ENCODE peak calls at places on chromosomes 11 and 22, in eight cellular contexts. I is GM12878, F is sigmoid colon, U is stomach, B is esophagus squamous epithelium, W is A549, P is IMR-90, R is prostate gland. V is an unnamed sample. For H3K4me1, the result is how much of the 10 kb centered on the place peaks cover.

GRCh38 chr22:17569971-17570511 is 6.7 kb downstream of the SLC25A18 start:
- DNase-seq in I (no peak), F (peak), U (no peak), B (no peak), W (no peak), P (peak), R (no peak), V (no peak)

GRCh38 chr11:836274-836673 is 3.5 kb downstream of the CD151 start:
- DNase-seq in I (no peak), F (no peak), U (no peak), B (no peak), W (no peak), P (no peak), R (no peak), V (no peak)

GRCh38 chr11:117823294-117823940 is 1.1 kb downstream of the FXYD2 start:
- DNase-seq in I (no peak), F (peak), U (no peak), B (no peak), W (peak), P (no peak), R (no peak), V (no peak)

GRCh38 chr11:119618208-119618909 is 110.6 kb downstream of the NECTIN1 start:
- DNase-seq in I (no peak), F (no peak), U (no peak), B (no peak), W (no peak), P (no peak), R (no peak), V (no peak)

GRCh38 chr11:35088676-35089075 is 50.3 kb upstream of the CD44 start:
- DNase-seq in I (no peak), F (no peak), U (no peak), B (no peak), W (no peak), P (peak), R (peak), V (no peak)

GRCh38 chr11:60925685-60926267 is 1.5 kb downstream of the TMEM132A start:
- DNase-seq in I (no peak), F (no peak), U (no peak), B (no peak), W (peak), P (peak), R (no peak), V (no peak)

GRCh38 chr22:29718949-29719893 is 582 bp upstream of the CABP7 start:
- DNase-seq in I (no peak), F (no peak), U (no peak), B (no peak), W (no peak), P (no peak), R (no peak), V (no peak)

GRCh38 chr11:64132388-64132771 is 33.5 kb downstream of the MACROD1 start:
- DNase-seq in I (no peak), F (no peak), U (no peak), B (no peak), W (no peak), P (no peak), R (no peak), V (peak)

GRCh38 chr11:19453893-19454292 is 213.1 kb upstream of the E2F8 start:
- DNase-seq in I (no peak), F (no peak), U (no peak), B (no peak), W (peak), P (peak), R (no peak), V (no peak)

GRCh38 chr11:78576549-78577097 is 2.0 kb upstream of the NARS2 start:
- DNase-seq in I (no peak), F (no peak), U (no peak), B (no peak), W (no peak), P (no peak), R (no peak), V (no peak)

GRCh38 chr11:121435132-121435531 is 17.0 kb upstream of the SORL1 start:
- DNase-seq in I (no peak), F (no peak), U (no peak), B (no peak), W (no peak), P (no peak), R (no peak), V (no peak)

GRCh38 chr11:72038491-72038890 is 39.8 kb downstream of the IL18BP start:
- DNase-seq in I (no peak), F (peak), U (peak), B (no peak), W (no peak), P (peak), R (peak), V (peak)

GRCh38 chr11:16395601-16396000 is 39.3 kb upstream of the SOX6 start:
- DNase-seq in I (no peak), F (no peak), U (no peak), B (no peak), W (no peak), P (peak), R (no peak), V (no peak)

GRCh38 chr11:112167145-112167544 is at the start of gene TEX12:
- DNase-seq in I (no peak), F (no peak), U (no peak), B (no peak), W (no peak), P (no peak), R (no peak), V (no peak)

GRCh38 chr11:68358416-68358815 is 46.0 kb downstream of the LRP5 start:
- DNase-seq in I (no peak), F (no peak), U (no peak), B (no peak), W (no peak), P (no peak), R (no peak), V (no peak)

GRCh38 chr22:50697667-50698506 is 25.3 kb downstream of the SHANK3 start:
- DNase-seq in I (no peak), F (peak), U (no peak), B (no peak), W (no peak), P (no peak), R (no peak), V (no peak)

GRCh38 chr11:125397421-125397820 is 98.6 kb downstream of the FEZ1 start:
- DNase-seq in I (no peak), F (no peak), U (no peak), B (no peak), W (no peak), P (no peak), R (no peak), V (no peak)

GRCh38 chr22:27252282-27253049 is 549.1 kb downstream of the MN1 start:
- DNase-seq in I (no peak), F (peak), U (no peak), B (no peak), W (peak), P (peak), R (no peak), V (peak)

GRCh38 chr11:11895672-11896071 is 53.9 kb downstream of the USP47 start:
- DNase-seq in I (no peak), F (no peak), U (no peak), B (no peak), W (peak), P (peak), R (no peak), V (no peak)

GRCh38 chr11:79054636-79055035 is 386.2 kb downstream of the TENM4 start:
- DNase-seq in I (no peak), F (no peak), U (no peak), B (no peak), W (no peak), P (peak), R (no peak), V (no peak)

GRCh38 chr11:69572861-69573260 is 68.1 kb upstream of the CCND1 start:
- DNase-seq in I (no peak), F (no peak), U (no peak), B (no peak), W (no peak), P (no peak), R (no peak), V (no peak)

GRCh38 chr11:115161876-115162275 is 342.3 kb downstream of the CADM1 start:
- DNase-seq in I (no peak), F (no peak), U (no peak), B (no peak), W (no peak), P (no peak), R (no peak), V (peak)

GRCh38 chr11:132114185-132114584 is 743.8 kb downstream of the NTM start:
- DNase-seq in I (no peak), F (no peak), U (peak), B (no peak), W (peak), P (peak), R (no peak), V (peak)

GRCh38 chr22:49964136-49964492 is 3.5 kb downstream of the PIM3 start:
- DNase-seq in I (no peak), F (peak), U (peak), B (no peak), W (no peak), P (no peak), R (no peak), V (no peak)

GRCh38 chr22:44428941-44429615 is 69.0 kb downstream of the RTL6 start:
- DNase-seq in I (no peak), F (peak), U (no peak), B (no peak), W (no peak), P (no peak), R (no peak), V (no peak)

GRCh38 chr11:76783901-76784813 is 1.0 kb downstream of the TSKU start:
- DNase-seq in I (no peak), F (peak), U (peak), B (no peak), W (peak), P (peak), R (peak), V (peak)

GRCh38 chr22:39917776-39918493 is 17.1 kb downstream of the GRAP2 start:
- DNase-seq in I (no peak), F (no peak), U (no peak), B (no peak), W (no peak), P (no peak), R (no peak), V (peak)

GRCh38 chr11:7639643-7640025 is 33.7 kb downstream of the CYB5R2 start:
- DNase-seq in I (no peak), F (no peak), U (peak), B (no peak), W (no peak), P (no peak), R (no peak), V (peak)

GRCh38 chr11:13355191-13355590 is 77.6 kb downstream of the BMAL1 start:
- DNase-seq in I (no peak), F (no peak), U (no peak), B (no peak), W (no peak), P (no peak), R (no peak), V (no peak)

DNA sequence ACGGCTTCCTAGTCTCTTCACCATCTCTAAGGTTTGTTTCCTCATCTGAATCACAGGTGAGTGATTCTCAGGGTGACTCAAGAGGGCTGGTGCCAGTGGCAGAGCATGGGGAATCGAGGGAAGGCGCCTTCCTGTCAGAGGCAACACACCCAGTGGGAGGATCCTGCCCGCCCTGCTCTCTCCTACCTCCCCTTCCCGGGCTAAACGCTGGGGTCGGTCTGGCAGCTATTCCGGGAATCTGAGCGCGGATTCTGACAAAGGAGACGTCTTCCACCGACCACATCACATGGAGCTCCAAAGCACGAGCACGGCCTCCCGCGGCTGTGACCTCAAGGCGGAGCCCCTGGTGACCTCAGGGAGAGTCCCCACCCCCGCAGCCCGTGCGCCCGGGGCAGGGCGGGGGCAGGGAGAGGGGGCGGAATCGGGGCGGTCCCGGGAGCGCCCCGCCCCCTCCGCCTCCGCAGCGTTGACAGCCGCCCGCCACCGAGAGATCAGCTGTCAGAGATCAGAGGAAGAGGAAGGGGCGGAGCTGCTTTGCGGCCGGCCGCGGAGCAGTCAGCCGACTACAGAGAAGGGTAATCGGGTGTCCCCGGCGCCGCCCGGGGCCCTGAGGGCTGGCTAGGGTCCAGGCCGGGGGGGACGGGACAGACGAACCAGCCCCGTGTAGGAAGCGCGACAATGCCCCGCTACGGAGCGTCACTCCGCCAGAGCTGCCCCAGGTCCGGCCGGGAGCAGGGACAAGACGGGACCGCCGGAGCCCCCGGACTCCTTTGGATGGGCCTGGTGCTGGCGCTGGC is at the start of gene SMPD1:
- DNase-seq in I (peak), F (peak), U (peak), B (peak), W (peak), P (peak), R (peak), V (peak)
- TF ChIP-seq POLR2A in I (peak), F (peak), U (no peak), B (peak), W (peak), P (peak), R (peak), V (peak)

GRCh38 chr11:33708970-33709369 is 8.3 kb upstream of the C11orf91 start:
- DNase-seq in I (no peak), F (no peak), U (no peak), B (no peak), W (no peak), P (peak), R (no peak), V (no peak)

GRCh38 chr11:33703771-33704170 is 3.1 kb upstream of the C11orf91 start:
- DNase-seq in I (no peak), F (no peak), U (peak), B (no peak), W (peak), P (peak), R (no peak), V (no peak)

GRCh38 chr11:33704240-33705002 is 3.8 kb upstream of the C11orf91 start:
- DNase-seq in I (no peak), F (no peak), U (no peak), B (no peak), W (no peak), P (no peak), R (no peak), V (no peak)

GRCh38 chr11:33706961-33707360 is 6.3 kb upstream of the C11orf91 start:
- DNase-seq in I (no peak), F (no peak), U (no peak), B (no peak), W (no peak), P (no peak), R (no peak), V (no peak)

DNA sequence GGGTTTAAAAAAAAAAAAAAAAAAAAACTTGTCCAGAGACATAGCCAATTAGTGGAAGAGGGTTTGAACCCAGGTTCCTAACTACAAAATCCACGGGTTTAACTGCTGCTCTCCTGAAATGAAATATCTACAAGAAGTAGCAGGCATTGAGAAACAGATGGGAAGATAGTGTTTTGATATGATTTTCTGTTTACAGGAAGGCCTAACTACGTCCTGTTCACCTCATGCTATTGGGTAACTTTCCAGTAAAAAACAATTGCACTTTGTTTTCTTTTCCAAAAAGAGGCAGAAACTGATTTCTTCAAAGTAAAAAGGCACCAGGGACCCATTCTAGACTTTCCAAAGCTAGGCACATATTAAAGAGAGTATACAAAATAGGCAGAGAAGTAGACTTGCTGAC is 5.9 kb upstream of the C11orf91 start:
- DNase-seq in I (no peak), F (no peak), U (no peak), B (no peak), W (no peak), P (no peak), R (no peak), V (no peak)
- H3K27ac ChIP-seq in I (no peak), F (peak), U (peak), B (peak), W (peak), P (peak), R (peak), V (peak)

DNA sequence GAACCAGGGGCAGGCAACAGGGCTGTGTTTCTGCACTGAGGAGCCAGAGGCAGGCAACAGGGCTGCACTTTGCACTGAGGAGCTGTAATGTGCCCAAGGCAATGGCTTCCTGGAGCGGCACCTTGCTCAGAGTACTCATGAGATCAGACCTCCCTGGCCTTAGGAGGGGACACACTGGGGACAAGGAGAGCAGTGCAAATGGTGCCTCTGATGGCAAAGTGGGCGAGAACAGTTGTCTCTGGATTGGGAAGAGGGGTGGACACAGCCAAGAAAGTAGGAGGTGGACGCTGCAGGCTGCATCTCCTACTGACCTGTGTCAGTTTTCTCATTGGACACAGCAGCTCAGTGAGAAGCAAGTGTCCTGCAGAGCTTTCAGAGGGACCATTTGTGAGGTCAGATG is 1443.3 kb downstream of the TBC1D22A start:
- DNase-seq in I (no peak), F (no peak), U (no peak), B (no peak), W (no peak), P (no peak), R (no peak), V (no peak)
- H3K4me1 ChIP-seq in I (under half), F (under half), U (under half), B (under half), W (under half), P (under half), R (under half), V (under half)

DNA sequence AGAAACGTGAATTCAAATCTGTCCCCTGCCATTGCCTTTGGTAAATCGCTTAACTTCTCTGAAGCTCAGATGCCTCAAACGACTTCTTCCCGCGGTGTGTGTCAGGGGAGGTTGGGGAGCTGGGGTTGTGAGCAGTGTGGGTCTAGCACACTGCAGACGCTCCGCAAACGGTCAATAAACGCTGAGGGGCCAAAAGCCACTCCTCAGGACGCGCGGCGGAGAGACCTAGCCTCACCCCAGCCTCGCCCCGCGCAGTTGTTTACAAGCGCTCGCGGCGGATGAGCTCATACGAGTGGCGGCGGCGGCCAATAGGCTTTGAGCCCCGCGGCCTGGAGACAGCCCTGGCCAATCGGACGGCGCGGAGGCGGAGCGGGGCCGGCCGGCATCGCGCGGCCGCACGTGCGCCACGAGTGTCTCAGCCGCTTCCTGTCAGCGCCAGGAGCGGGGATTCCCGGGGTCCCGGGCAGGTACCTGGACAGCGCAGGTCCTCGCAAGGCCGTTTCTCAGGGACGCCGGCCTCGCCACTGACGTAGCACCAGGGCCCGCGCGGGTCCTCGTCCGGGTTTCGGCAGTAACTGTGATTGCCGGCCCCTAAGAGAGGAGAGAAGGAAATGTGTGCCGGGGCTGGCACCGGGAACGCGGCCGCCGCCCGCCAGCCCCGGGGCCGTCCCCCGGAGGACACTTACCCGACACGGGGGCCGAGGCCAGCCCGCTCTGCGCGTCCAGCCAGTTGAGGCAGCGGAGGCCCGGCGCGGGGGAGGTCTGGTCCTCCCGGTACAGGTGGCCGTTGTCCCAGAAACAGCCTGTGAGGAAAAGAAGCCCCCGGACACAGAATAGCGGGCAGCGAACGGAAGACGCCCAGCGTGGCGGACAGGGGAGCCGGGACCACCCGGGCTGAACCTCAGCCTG is 1.5 kb downstream of the PIK3IP1 start:
- DNase-seq in I (peak), F (peak), U (peak), B (peak), W (peak), P (peak), R (peak), V (peak)
- TF ChIP-seq POLR2A in I (peak), F (peak), U (no peak), B (peak), W (no peak), P (peak), R (peak), V (peak)

V was measured in thyroid gland.